ENCODE peak calls at places on chromosomes 12 and 14, in four cellular contexts. Y, A, O and X are unnamed samples.

GRCh38 chr14:68097727-68098126 is 278.1 kb downstream of the RAD51B start:
- ATAC-seq in Y (no peak), A (no peak), O (no peak), X (no peak)

GRCh38 chr12:94183702-94184379 is 35.5 kb downstream of the PLXNC1 start:
- ATAC-seq in Y (no peak), A (no peak), O (no peak), X (no peak)

GRCh38 chr12:66647034-66647691 is 31.7 kb downstream of the GRIP1 start:
- ATAC-seq in Y (no peak), A (no peak), O (no peak), X (no peak)

GRCh38 chr14:67418368-67419174 is 6.6 kb upstream of the PLEK2 start:
- ATAC-seq in Y (no peak), A (no peak), O (no peak), X (no peak)

GRCh38 chr12:54404061-54405004 is 14.7 kb downstream of the ITGA5 start:
- ATAC-seq in Y (peak), A (peak), O (peak), X (no peak)

GRCh38 chr12:55845785-55846496 is 3.2 kb upstream of the MMP19 start:
- ATAC-seq in Y (no peak), A (no peak), O (no peak), X (no peak)

GRCh38 chr12:54204316-54204715 is 15.5 kb upstream of the SMUG1 start:
- ATAC-seq in Y (no peak), A (no peak), O (no peak), X (no peak)

GRCh38 chr12:53185582-53186153 is 4.9 kb upstream of the CSAD start:
- ATAC-seq in Y (no peak), A (no peak), O (no peak), X (no peak)

GRCh38 chr14:69839017-69839416 is 40.2 kb upstream of the SMOC1 start:
- ATAC-seq in Y (no peak), A (no peak), O (no peak), X (no peak)

GRCh38 chr14:37857774-37858266 is 262.4 kb downstream of the TTC6 start:
- ATAC-seq in Y (no peak), A (no peak), O (no peak), X (no peak)

GRCh38 chr14:52650774-52651173 is 44.6 kb downstream of the ERO1A start:
- ATAC-seq in Y (no peak), A (no peak), O (no peak), X (no peak)

GRCh38 chr12:15856097-15856982 is 25.8 kb upstream of the STRAP start:
- ATAC-seq in Y (peak), A (peak), O (peak), X (peak)